ENCODE peak calls at places on chromosomes 11 and 22, in five cellular contexts. O, F, U, E and Q are unnamed samples.

GRCh38 chr11:47987310-47987709 is 7.0 kb downstream of the PTPRJ start:
- DNase-seq in O (no peak), F (no peak), E (no peak), U (no peak), Q (no peak)

GRCh38 chr11:46607516-46607915 is 9.5 kb downstream of the HARBI1 start:
- DNase-seq in U (no peak), O (no peak), F (no peak), E (no peak), Q (no peak)

GRCh38 chr11:93743316-93743715 is 1.8 kb downstream of the C11orf54 start:
- DNase-seq in E (no peak), F (no peak), U (no peak), O (no peak), Q (no peak)

GRCh38 chr11:93489841-93490240 is 53.4 kb downstream of the SMCO4 start:
- DNase-seq in O (no peak), U (no peak), F (no peak), E (no peak), Q (no peak)

GRCh38 chr11:70707821-70708220 is 309.5 kb downstream of the CTTN start:
- DNase-seq in U (no peak), O (no peak), E (no peak), F (no peak), Q (no peak)

GRCh38 chr11:1936072-1936780 is 10.9 kb upstream of the MRPL23 start:
- DNase-seq in U (no peak), F (no peak), O (no peak), E (no peak), Q (peak; percentile 47)

GRCh38 chr22:42379961-42380537 is 52.2 kb downstream of the NFAM1 start:
- DNase-seq in E (no peak), U (no peak), F (no peak), O (no peak), Q (no peak)

GRCh38 chr22:50325444-50326224 is 1.2 kb downstream of the DENND6B start:
- DNase-seq in U (no peak), F (peak; percentile 55), O (no peak), E (no peak), Q (no peak)

GRCh38 chr22:24059793-24060192 is 48.7 kb downstream of the CABIN1 start:
- DNase-seq in E (no peak), O (no peak), F (no peak), U (no peak), Q (no peak)

GRCh38 chr11:118918128-118918685 is 7.5 kb downstream of the BCL9L start:
- DNase-seq in U (peak; percentile 91), O (peak; percentile 84), F (peak; percentile 100), E (no peak), Q (no peak)

GRCh38 chr11:30423886-30424285 is 101.0 kb downstream of the ARL14EP start:
- DNase-seq in U (no peak), E (no peak), O (no peak), F (no peak), Q (no peak)

GRCh38 chr11:65791719-65792213 is 4.9 kb downstream of the OVOL1 start:
- DNase-seq in F (no peak), U (no peak), O (no peak), E (no peak), Q (no peak)
- H3K9ac ChIP-seq in F (no peak overlapping the region), U (no peak overlapping the region), O (no peak overlapping the region), E (no peak overlapping the region), Q (no peak overlapping the region)

GRCh38 chr11:116837231-116838091 is at the start of gene APOA1:
- DNase-seq in O (no peak), F (no peak), U (no peak), E (peak; percentile 21), Q (no peak)
- H4K8ac ChIP-seq in O (no peak within 1 kb of the TSS), F (no peak within 1 kb of the TSS), U (no peak within 1 kb of the TSS), E (no peak within 1 kb of the TSS), Q (peak within 1 kb of the TSS; percentile 54)

GRCh38 chr11:120255519-120255866 is 15.6 kb downstream of the POU2F3 start:
- DNase-seq in F (no peak), U (no peak), O (no peak), E (no peak), Q (no peak)
- H3K9ac ChIP-seq in F (no peak overlapping the region), U (no peak overlapping the region), O (peak overlapping the region; percentile 16), E (no peak overlapping the region), Q (no peak overlapping the region)

DNA sequence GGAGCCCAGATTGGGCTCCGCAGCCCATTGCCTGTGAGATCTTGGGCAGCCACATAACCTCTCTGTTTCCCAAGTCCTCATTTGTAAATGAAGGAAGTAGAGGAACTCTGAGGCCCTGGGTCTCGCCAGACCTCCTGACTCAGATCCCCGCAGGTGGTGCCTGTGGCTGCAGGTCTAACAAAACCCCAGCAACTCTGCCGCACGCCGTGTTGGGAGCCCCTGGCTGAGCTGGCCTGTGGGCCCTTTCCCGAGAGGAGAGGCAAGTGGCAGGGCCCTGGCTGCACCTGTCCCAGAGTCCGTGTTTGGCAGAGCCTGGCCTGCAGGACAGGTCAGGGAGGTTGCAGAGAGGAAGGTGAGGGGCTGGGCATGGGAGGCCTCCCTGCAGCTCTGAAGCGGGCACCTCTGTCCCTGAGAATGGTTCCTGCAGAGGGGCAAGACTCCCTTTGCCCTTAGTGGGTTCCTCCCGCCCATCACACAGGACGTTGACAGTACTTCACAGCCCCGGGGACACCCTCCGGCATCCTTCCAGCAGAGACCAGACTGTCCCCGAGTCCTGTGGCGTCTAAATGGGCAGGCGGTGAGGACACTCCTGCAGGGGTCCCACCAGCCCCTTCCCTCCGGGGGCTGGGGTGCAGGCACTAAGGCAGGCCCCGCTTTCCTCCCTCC is 67.7 kb downstream of the ARHGAP8 start:
- DNase-seq in O (peak; percentile 69), U (no peak), E (no peak), F (no peak), Q (peak; percentile 67)
- H4K8ac ChIP-seq in O (no peak overlapping the region), U (no peak overlapping the region), E (no peak overlapping the region), F (no peak overlapping the region), Q (no peak overlapping the region)

GRCh38 chr11:61414547-61414946 is 15.2 kb downstream of the CPSF7 start:
- DNase-seq in F (no peak), O (no peak), U (no peak), E (no peak), Q (no peak)
- H3K9ac ChIP-seq in F (peak overlapping the region; percentile 68), O (no peak overlapping the region), U (no peak overlapping the region), E (no peak overlapping the region), Q (no peak overlapping the region)

GRCh38 chr11:32032478-32032877 is 58.4 kb upstream of the RCN1 start:
- DNase-seq in O (no peak), E (no peak), F (no peak), U (no peak), Q (no peak)
- H4K8ac ChIP-seq in O (no peak overlapping the region), E (no peak overlapping the region), F (no peak overlapping the region), U (peak overlapping the region; percentile 60), Q (no peak overlapping the region)